ENCODE peak calls at places on chromosomes 7 and 10, in nine cellular contexts. One of them, this sample, is unnamed.

GRCh38 chr10:119246862-119247549 is 39.6 kb downstream of the GRK5 start:
- DNase-seq in activated CD8-positive, alpha-beta memory T cell treated with anti-CD3 and anti-CD28 coated beads for 48 hours: no peak
- DNase-seq in neural crest cell: no peak
- DNase-seq in foreskin fibroblast: peak
- DNase-seq in stimulated activated naive CD8-positive, alpha-beta T cell treated with anti-CD3 and anti-CD28 coated beads, Interleukin-15, Interleukin-2, amounts not matched to agents 100 U/mL and 50 U/mL, for 24 hours: no peak
- DNase-seq in psoas muscle: peak
- DNase-seq in GM12865: no peak
- DNase-seq in GM04504: peak
- DNase-seq in T-helper 17 cell: no peak
- DNase-seq in this sample: no peak

GRCh38 chr7:129829677-129830631 is 122.8 kb downstream of the UBE2H start:
- DNase-seq in neural crest cell: peak
- DNase-seq in GM12865: peak
- DNase-seq in activated CD8-positive, alpha-beta memory T cell treated with anti-CD3 and anti-CD28 coated beads for 48 hours: peak
- DNase-seq in T-helper 17 cell: peak
- DNase-seq in psoas muscle: peak
- DNase-seq in stimulated activated naive CD8-positive, alpha-beta T cell treated with anti-CD3 and anti-CD28 coated beads, Interleukin-15, Interleukin-2, amounts not matched to agents 100 U/mL and 50 U/mL, for 24 hours: peak
- DNase-seq in GM04504: no peak
- DNase-seq in foreskin fibroblast: peak
- DNase-seq in this sample: peak

GRCh38 chr10:112374724-112375541 is 1.0 kb downstream of the ACSL5 start:
- DNase-seq in T-helper 17 cell: no peak
- DNase-seq in GM12865: peak
- DNase-seq in psoas muscle: no peak
- DNase-seq in stimulated activated naive CD8-positive, alpha-beta T cell treated with anti-CD3 and anti-CD28 coated beads, Interleukin-15, Interleukin-2, amounts not matched to agents 100 U/mL and 50 U/mL, for 24 hours: peak
- DNase-seq in foreskin fibroblast: no peak
- DNase-seq in neural crest cell: no peak
- DNase-seq in GM04504: no peak
- DNase-seq in activated CD8-positive, alpha-beta memory T cell treated with anti-CD3 and anti-CD28 coated beads for 48 hours: no peak
- DNase-seq in this sample: no peak

GRCh38 chr7:83695126-83695960 is 46.4 kb upstream of the SEMA3E start:
- DNase-seq in activated CD8-positive, alpha-beta memory T cell treated with anti-CD3 and anti-CD28 coated beads for 48 hours: no peak
- DNase-seq in stimulated activated naive CD8-positive, alpha-beta T cell treated with anti-CD3 and anti-CD28 coated beads, Interleukin-15, Interleukin-2, amounts not matched to agents 100 U/mL and 50 U/mL, for 24 hours: no peak
- DNase-seq in psoas muscle: no peak
- DNase-seq in GM04504: no peak
- DNase-seq in neural crest cell: no peak
- DNase-seq in foreskin fibroblast: no peak
- DNase-seq in GM12865: no peak
- DNase-seq in T-helper 17 cell: no peak
- DNase-seq in this sample: peak

GRCh38 chr10:4807803-4808507 is 18.1 kb upstream of the AKR1E2 start:
- DNase-seq in GM12865: peak
- DNase-seq in psoas muscle: no peak
- DNase-seq in neural crest cell: no peak
- DNase-seq in GM04504: peak
- DNase-seq in T-helper 17 cell: no peak
- DNase-seq in activated CD8-positive, alpha-beta memory T cell treated with anti-CD3 and anti-CD28 coated beads for 48 hours: no peak
- DNase-seq in stimulated activated naive CD8-positive, alpha-beta T cell treated with anti-CD3 and anti-CD28 coated beads, Interleukin-15, Interleukin-2, amounts not matched to agents 100 U/mL and 50 U/mL, for 24 hours: no peak
- DNase-seq in foreskin fibroblast: peak
- DNase-seq in this sample: no peak

GRCh38 chr10:93071674-93072224 is 1.9 kb upstream of the CYP26A1 start:
- DNase-seq in GM12865: no peak
- DNase-seq in GM04504: no peak
- DNase-seq in psoas muscle: peak
- DNase-seq in T-helper 17 cell: no peak
- DNase-seq in neural crest cell: peak
- DNase-seq in activated CD8-positive, alpha-beta memory T cell treated with anti-CD3 and anti-CD28 coated beads for 48 hours: no peak
- DNase-seq in stimulated activated naive CD8-positive, alpha-beta T cell treated with anti-CD3 and anti-CD28 coated beads, Interleukin-15, Interleukin-2, amounts not matched to agents 100 U/mL and 50 U/mL, for 24 hours: no peak
- DNase-seq in foreskin fibroblast: no peak
- DNase-seq in this sample: no peak

GRCh38 chr10:96690755-96691730 is 29.3 kb downstream of the PIK3AP1 start:
- DNase-seq in neural crest cell: no peak
- DNase-seq in GM04504: no peak
- DNase-seq in psoas muscle: no peak
- DNase-seq in GM12865: peak
- DNase-seq in stimulated activated naive CD8-positive, alpha-beta T cell treated with anti-CD3 and anti-CD28 coated beads, Interleukin-15, Interleukin-2, amounts not matched to agents 100 U/mL and 50 U/mL, for 24 hours: no peak
- DNase-seq in activated CD8-positive, alpha-beta memory T cell treated with anti-CD3 and anti-CD28 coated beads for 48 hours: no peak
- DNase-seq in T-helper 17 cell: no peak
- DNase-seq in foreskin fibroblast: no peak
- DNase-seq in this sample: peak

GRCh38 chr10:6337382-6337781 is 134.7 kb downstream of the PFKFB3 start:
- DNase-seq in neural crest cell: no peak
- DNase-seq in GM12865: no peak
- DNase-seq in T-helper 17 cell: no peak
- DNase-seq in GM04504: no peak
- DNase-seq in activated CD8-positive, alpha-beta memory T cell treated with anti-CD3 and anti-CD28 coated beads for 48 hours: no peak
- DNase-seq in foreskin fibroblast: no peak
- DNase-seq in stimulated activated naive CD8-positive, alpha-beta T cell treated with anti-CD3 and anti-CD28 coated beads, Interleukin-15, Interleukin-2, amounts not matched to agents 100 U/mL and 50 U/mL, for 24 hours: no peak
- DNase-seq in psoas muscle: no peak
- DNase-seq in this sample: no peak

GRCh38 chr7:30812676-30813075 is 41.5 kb downstream of the MINDY4 start:
- DNase-seq in T-helper 17 cell: no peak
- DNase-seq in GM12865: no peak
- DNase-seq in foreskin fibroblast: no peak
- DNase-seq in activated CD8-positive, alpha-beta memory T cell treated with anti-CD3 and anti-CD28 coated beads for 48 hours: no peak
- DNase-seq in psoas muscle: no peak
- DNase-seq in neural crest cell: no peak
- DNase-seq in GM04504: no peak
- DNase-seq in stimulated activated naive CD8-positive, alpha-beta T cell treated with anti-CD3 and anti-CD28 coated beads, Interleukin-15, Interleukin-2, amounts not matched to agents 100 U/mL and 50 U/mL, for 24 hours: no peak
- DNase-seq in this sample: no peak